ENCODE peak calls at places on chromosomes 12 and 14, in six cellular contexts. D, Q, A, M, L and I are unnamed samples.
A peak's percentile ranks its signal among the peaks of the same experiment; 100 is the strongest.

GRCh38 chr12:66132408-66132807 is 1.9 kb upstream of the LLPH start:
- DNase-seq in D (no peak), L (peak; percentile 56), Q (no peak), A (peak; percentile 33), M (no peak), I (no peak)

GRCh38 chr14:20820063-20820904 is 17.6 kb upstream of the RNASE1 start:
- DNase-seq in D (no peak), M (no peak), L (no peak), A (no peak), Q (no peak), I (no peak)

GRCh38 chr12:81077686-81078441 is at the start of gene ACSS3:
- DNase-seq in L (peak; percentile 53), D (peak; percentile 71), A (peak; percentile 67), Q (peak; percentile 75), M (peak; percentile 73), I (peak; percentile 64)

GRCh38 chr12:51536159-51536558 is 54.9 kb upstream of the SCN8A start:
- DNase-seq in A (no peak), L (no peak), Q (no peak), D (no peak), M (no peak), I (no peak)

GRCh38 chr12:1804545-1805332 is 15.6 kb upstream of the LRTM2 start:
- DNase-seq in A (peak; percentile 69), D (peak; percentile 89), Q (peak; percentile 76), L (peak; percentile 82), M (peak; percentile 93), I (peak; percentile 74)

GRCh38 chr14:23636317-23637211 is at the start of gene DHRS2:
- DNase-seq in D (no peak), L (no peak), Q (no peak), A (peak; percentile 100), M (no peak), I (no peak)

GRCh38 chr14:106518054-106518943 is 991.9 kb downstream of the TMEM121 start:
- DNase-seq in D (no peak), Q (no peak), A (no peak), L (no peak), M (no peak), I (peak; percentile 13)

GRCh38 chr14:63387691-63388090 is 69.0 kb upstream of the GPHB5 start:
- DNase-seq in L (no peak), M (no peak), A (no peak), Q (no peak), D (no peak), I (no peak)

GRCh38 chr14:24429395-24430142 is at the start of the genes CBLN3 and KHNYN:
- DNase-seq in L (no peak), Q (peak; percentile 94), M (peak; percentile 93), A (peak; percentile 94), D (peak; percentile 96), I (peak; percentile 95)

GRCh38 chr14:50658203-50658602 is 9.9 kb downstream of the SAV1 start:
- DNase-seq in M (no peak), D (no peak), L (no peak), A (no peak), Q (no peak), I (no peak)

GRCh38 chr14:90429764-90430163 is 32.9 kb downstream of the CALM1 start:
- DNase-seq in M (no peak), D (no peak), Q (no peak), A (no peak), L (no peak), I (no peak)

GRCh38 chr12:58171914-58172313 is 230.5 kb downstream of the ATP23 start:
- DNase-seq in D (no peak), Q (no peak), A (no peak), M (no peak), L (no peak), I (peak; percentile 16)

GRCh38 chr12:100574262-100575074 is 984 bp downstream of the GAS2L3 start:
- DNase-seq in M (peak; percentile 65), Q (no peak), L (no peak), D (no peak), A (no peak), I (no peak)

GRCh38 chr12:70365648-70366518 is at the start of gene KCNMB4:
- DNase-seq in A (peak; percentile 36), L (peak; percentile 75), Q (peak; percentile 76), M (peak; percentile 77), D (peak; percentile 77), I (peak; percentile 51)

GRCh38 chr12:4849024-4849594 is 60.6 kb upstream of the KCNA1 start:
- DNase-seq in Q (no peak), D (no peak), A (peak; percentile 30), M (no peak), L (no peak), I (peak; percentile 16)

GRCh38 chr14:102012336-102012735 is 48.0 kb downstream of the DYNC1H1 start:
- DNase-seq in M (no peak), Q (no peak), A (no peak), L (no peak), D (no peak), I (no peak)

GRCh38 chr12:110585231-110585799 is 2.2 kb upstream of the PPTC7 start:
- DNase-seq in A (no peak), D (no peak), L (no peak), Q (no peak), M (no peak), I (peak; percentile 33)

GRCh38 chr12:85627584-85627983 is 208.6 kb downstream of the RASSF9 start:
- DNase-seq in D (no peak), L (no peak), A (no peak), M (no peak), Q (no peak), I (no peak)

GRCh38 chr14:99395904-99396530 is 84.6 kb downstream of the SETD3 start:
- DNase-seq in D (no peak), M (no peak), L (no peak), A (no peak), Q (no peak), I (no peak)

GRCh38 chr14:23093993-23094665 is 807 bp downstream of the ACIN1 start:
- DNase-seq in Q (no peak), D (no peak), M (no peak), A (no peak), L (peak; percentile 75), I (no peak)

GRCh38 chr12:9113987-9114309 is 1.8 kb downstream of the A2M start:
- DNase-seq in D (no peak), Q (no peak), L (no peak), M (no peak), A (peak; percentile 90), I (no peak)
- H3K36me3 ChIP-seq in D (peaks cover 24% of the 10 kb centered on the region), Q (no peaks in the 10 kb centered on the region), L (no peaks in the 10 kb centered on the region), M (no peaks in the 10 kb centered on the region), A (peaks cover 38% of the 10 kb centered on the region), I (no peaks in the 10 kb centered on the region)

GRCh38 chr12:124487065-124487833 is 80.2 kb downstream of the NCOR2 start:
- DNase-seq in A (no peak), L (no peak), Q (peak; percentile 69), D (no peak), M (peak; percentile 70), I (no peak)

GRCh38 chr12:124485371-124485770 is 82.0 kb downstream of the NCOR2 start:
- DNase-seq in L (no peak), D (no peak), A (no peak), Q (no peak), M (no peak), I (no peak)

GRCh38 chr12:124487834-124488165 is 79.6 kb downstream of the NCOR2 start:
- DNase-seq in M (no peak), D (no peak), A (no peak), L (no peak), Q (no peak), I (no peak)

GRCh38 chr12:124484526-124484953 is 82.9 kb downstream of the NCOR2 start:
- DNase-seq in L (no peak), Q (no peak), M (no peak), D (no peak), A (no peak), I (no peak)

GRCh38 chr12:124486346-124486963 is 81.0 kb downstream of the NCOR2 start:
- DNase-seq in M (peak; percentile 62), Q (peak; percentile 35), A (no peak), L (no peak), D (no peak), I (no peak)
- H3K36me3 ChIP-seq in M (peaks cover 54% of the 10 kb centered on the region), Q (no peaks in the 10 kb centered on the region), A (peaks cover 19% of the 10 kb centered on the region), L (peaks cover 3% of the 10 kb centered on the region), D (no peaks in the 10 kb centered on the region), I (peaks cover 3% of the 10 kb centered on the region)

GRCh38 chr12:16670456-16671050 is 64.6 kb upstream of the LMO3 start:
- DNase-seq in Q (no peak), D (no peak), M (no peak), L (no peak), A (no peak), I (no peak)

GRCh38 chr12:16668198-16668597 is 62.2 kb upstream of the LMO3 start:
- DNase-seq in A (no peak), M (no peak), D (no peak), L (no peak), Q (no peak), I (no peak)

GRCh38 chr12:16675438-16675837 is 69.5 kb upstream of the LMO3 start:
- DNase-seq in L (no peak), M (no peak), A (no peak), Q (no peak), D (no peak), I (no peak)

GRCh38 chr12:16674885-16675284 is 68.9 kb upstream of the LMO3 start:
- DNase-seq in Q (no peak), A (no peak), D (no peak), L (no peak), M (no peak), I (no peak)

GRCh38 chr12:16669756-16670155 is 63.8 kb upstream of the LMO3 start:
- DNase-seq in M (no peak), L (no peak), D (no peak), A (no peak), Q (no peak), I (no peak)
- H3K36me3 ChIP-seq in M (no peaks in the 10 kb centered on the region), L (no peaks in the 10 kb centered on the region), D (no peaks in the 10 kb centered on the region), A (no peaks in the 10 kb centered on the region), Q (no peaks in the 10 kb centered on the region), I (no peaks in the 10 kb centered on the region)

GRCh38 chr14:64422006-64422405 is 33.9 kb downstream of the MTHFD1 start:
- DNase-seq in L (no peak), Q (no peak), M (no peak), A (no peak), D (no peak), I (no peak)

GRCh38 chr14:64419003-64419402 is 30.9 kb downstream of the MTHFD1 start:
- DNase-seq in L (no peak), D (no peak), M (no peak), A (no peak), Q (no peak), I (no peak)

GRCh38 chr14:64422753-64423152 is 34.6 kb downstream of the MTHFD1 start:
- DNase-seq in A (no peak), D (no peak), Q (no peak), L (no peak), M (no peak), I (no peak)

GRCh38 chr14:64421166-64421565 is 33.0 kb downstream of the MTHFD1 start:
- DNase-seq in L (no peak), D (no peak), M (no peak), A (no peak), Q (no peak), I (no peak)

GRCh38 chr14:64423987-64424386 is 35.8 kb downstream of the MTHFD1 start:
- DNase-seq in D (no peak), L (no peak), A (no peak), Q (no peak), M (no peak), I (no peak)
- H3K36me3 ChIP-seq in D (peaks cover 64% of the 10 kb centered on the region), L (peaks cover 57% of the 10 kb centered on the region), A (peaks cover 73% of the 10 kb centered on the region), Q (no peaks in the 10 kb centered on the region), M (peaks cover 78% of the 10 kb centered on the region), I (peaks cover 33% of the 10 kb centered on the region)